ENCODE peak calls at places on chromosomes 4 and X, in seven cellular contexts. V is B cell, L is right lobe of liver, X is GM12878, U is astrocyte of the cerebellum, F is nephron progenitor cell, Q is WTC11. P is an unnamed sample.

GRCh38 chrX:292900-293897 is 12.0 kb downstream of the PLCXD1 start:
- DNase-seq in V (no peak), F (no peak), L (peak; percentile 45), U (no peak), Q (no peak), X (no peak), P (no peak)

GRCh38 chr4:27648416-27648815 is 787.8 kb downstream of the STIM2 start:
- DNase-seq in L (no peak), U (no peak), X (no peak), V (no peak), Q (no peak), F (no peak), P (no peak)

GRCh38 chrX:140709421-140709846 is at the start of gene LINC00632:
- DNase-seq in F (peak; percentile 10), X (no peak), U (no peak), Q (peak; percentile 9), L (no peak), V (no peak), P (no peak)

GRCh38 chr4:128698386-128698785 is 111.1 kb upstream of the JADE1 start:
- DNase-seq in U (no peak), L (no peak), Q (no peak), X (no peak), V (no peak), F (no peak), P (no peak)

GRCh38 chr4:76610751-76611150 is 175.7 kb downstream of the SHROOM3 start:
- DNase-seq in X (no peak), L (no peak), V (no peak), F (no peak), Q (no peak), U (no peak), P (no peak)

GRCh38 chrX:108138814-108139213 is 47.2 kb downstream of the ATG4A start:
- DNase-seq in L (no peak), F (no peak), X (no peak), V (no peak), U (no peak), Q (no peak), P (no peak)

GRCh38 chr4:10032625-10033024 is 11.3 kb upstream of the SLC2A9 start:
- DNase-seq in V (no peak), F (no peak), U (peak; percentile 55), X (no peak), L (peak; percentile 62), Q (no peak), P (no peak)

GRCh38 chr4:178086324-178086723 is 644.1 kb upstream of the AGA start:
- DNase-seq in L (no peak), X (no peak), U (no peak), V (no peak), F (no peak), Q (peak; percentile 42), P (no peak)

GRCh38 chr4:186726440-186727148 is 2.9 kb upstream of the FAT1 start:
- DNase-seq in L (peak; percentile 77), Q (peak; percentile 79), U (peak; percentile 42), V (no peak), F (peak; percentile 89), X (no peak), P (peak; percentile 7)

GRCh38 chr4:89137231-89137630 is 25.9 kb downstream of the TIGD2 start:
- DNase-seq in V (no peak), Q (no peak), X (no peak), F (no peak), L (no peak), U (no peak), P (no peak)
- TF ChIP-seq CTCF in V (no peak), Q (no peak), X (no peak), F (no peak), L (no peak), U (no peak), P (no peak)

GRCh38 chrX:30504309-30504708 is 73.3 kb downstream of the TASL start:
- DNase-seq in V (no peak), X (peak; percentile 5), F (no peak), Q (no peak), U (peak; percentile 36), L (no peak), P (no peak)
- TF ChIP-seq CTCF in V (peak; percentile 64), X (peak; percentile 38), F (peak; percentile 69), Q (no peak), U (peak; percentile 18), L (peak; percentile 63), P (no peak)

GRCh38 chr4:3465698-3466671 is 2.9 kb downstream of the DOK7 start:
- DNase-seq in F (peak; percentile 52), X (no peak), L (peak; percentile 51), V (no peak), U (no peak), Q (peak; percentile 58), P (no peak)
- TF ChIP-seq CTCF in F (peak; percentile 49), X (no peak), L (no peak), V (no peak), U (peak; percentile 24), Q (no peak), P (no peak)

GRCh38 chr4:179804440-179804839 is 2362.2 kb upstream of the AGA start:
- DNase-seq in X (no peak), U (peak; percentile 5), F (no peak), Q (no peak), L (no peak), V (no peak), P (no peak)
- TF ChIP-seq CTCF in X (no peak), U (no peak), F (no peak), Q (no peak), L (no peak), V (no peak), P (no peak)

GRCh38 chrX:21384178-21384577 is 10.0 kb downstream of the CNKSR2 start:
- DNase-seq in L (no peak), U (no peak), Q (no peak), F (no peak), V (no peak), X (no peak), P (no peak)

GRCh38 chrX:21383546-21383945 is 9.3 kb downstream of the CNKSR2 start:
- DNase-seq in X (no peak), V (no peak), Q (no peak), U (no peak), F (no peak), L (no peak), P (no peak)

GRCh38 chrX:21382715-21383114 is 8.5 kb downstream of the CNKSR2 start:
- DNase-seq in F (no peak), L (no peak), V (no peak), Q (no peak), U (no peak), X (no peak), P (no peak)
- TF ChIP-seq CTCF in F (peak; percentile 32), L (peak; percentile 53), V (peak; percentile 58), Q (no peak), U (peak; percentile 15), X (peak; percentile 17), P (peak; percentile 28)

GRCh38 chrX:21973321-21974010 is 33.0 kb downstream of the SMS start:
- DNase-seq in U (no peak), V (no peak), F (no peak), L (no peak), Q (no peak), X (no peak), P (no peak)

GRCh38 chrX:21975242-21975641 is 34.7 kb downstream of the SMS start:
- DNase-seq in L (no peak), Q (no peak), U (no peak), X (no peak), F (no peak), V (no peak), P (no peak)

GRCh38 chrX:21974011-21974385 is 33.5 kb downstream of the SMS start:
- DNase-seq in F (no peak), X (peak; percentile 17), Q (no peak), U (no peak), L (no peak), V (no peak), P (no peak)

GRCh38 chrX:21972046-21972445 is 31.5 kb downstream of the SMS start:
- DNase-seq in F (no peak), Q (no peak), V (no peak), U (no peak), L (no peak), X (no peak), P (no peak)

DNA sequence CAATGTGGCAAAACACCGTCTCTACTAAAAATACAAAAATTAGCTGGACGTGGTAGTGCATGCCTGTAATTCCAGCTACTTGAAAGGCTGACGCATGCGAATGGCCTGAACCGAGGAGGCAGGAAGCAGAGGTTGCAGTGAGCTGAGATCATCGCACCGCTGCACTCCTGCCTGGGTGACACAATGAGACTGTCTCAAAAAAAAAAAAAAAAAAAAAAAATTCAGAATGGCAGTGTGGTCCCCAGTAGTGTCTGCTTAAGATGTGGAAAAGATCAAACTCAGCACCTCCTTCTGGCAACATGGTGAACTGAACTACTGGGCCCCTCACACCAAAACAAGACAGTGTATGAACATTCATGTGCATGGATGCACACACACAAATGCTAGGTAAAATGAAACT is 32.2 kb downstream of the SMS start:
- DNase-seq in X (no peak), F (no peak), L (no peak), V (no peak), Q (no peak), U (peak; percentile 36), P (peak; percentile 68)
- TF ChIP-seq CTCF in X (no peak), F (no peak), L (no peak), V (no peak), Q (no peak), U (peak; percentile 15), P (no peak)